ENCODE peak calls at places on chromosomes 3 and 15, in four cellular contexts. One of them, this sample, is unnamed. For H3K36me3, the result is how much of the 10 kb centered on the place peaks cover.

GRCh38 chr3:197950661-197951029 is 655 bp downstream of the RPL35A start:
- DNase-seq in lung: no peak
- DNase-seq in esophagus squamous epithelium: no peak
- DNase-seq in stomach: no peak
- DNase-seq in this sample: no peak

GRCh38 chr3:177523991-177524438 is 326.7 kb upstream of the TBL1XR1 start:
- DNase-seq in lung: no peak
- DNase-seq in esophagus squamous epithelium: no peak
- DNase-seq in stomach: no peak
- DNase-seq in this sample: no peak

GRCh38 chr3:150292891-150293290 is 115.2 kb upstream of the TSC22D2 start:
- DNase-seq in lung: no peak
- DNase-seq in esophagus squamous epithelium: no peak
- DNase-seq in stomach: no peak
- DNase-seq in this sample: no peak

GRCh38 chr3:174862666-174863065 is 3.5 kb downstream of the NAALADL2 start:
- DNase-seq in lung: no peak
- DNase-seq in esophagus squamous epithelium: no peak
- DNase-seq in stomach: peak
- DNase-seq in this sample: no peak

GRCh38 chr3:125150525-125151436 is 61.8 kb downstream of the SLC12A8 start:
- DNase-seq in lung: peak
- DNase-seq in esophagus squamous epithelium: no peak
- DNase-seq in stomach: peak
- DNase-seq in this sample: no peak

GRCh38 chr15:73346735-73347312 is 21.9 kb downstream of the HCN4 start:
- DNase-seq in lung: peak
- DNase-seq in esophagus squamous epithelium: no peak
- DNase-seq in stomach: peak
- DNase-seq in this sample: peak

GRCh38 chr3:126557415-126557745 is 1.4 kb downstream of the C3orf22 start:
- DNase-seq in lung: no peak
- DNase-seq in esophagus squamous epithelium: no peak
- DNase-seq in stomach: peak
- DNase-seq in this sample: no peak

GRCh38 chr15:91694131-91694828 is 159.2 kb upstream of the SLCO3A1 start:
- DNase-seq in lung: no peak
- DNase-seq in esophagus squamous epithelium: no peak
- DNase-seq in stomach: no peak
- DNase-seq in this sample: no peak

GRCh38 chr3:65618599-65618998 is 420.1 kb downstream of the MAGI1 start:
- DNase-seq in lung: no peak
- DNase-seq in esophagus squamous epithelium: no peak
- DNase-seq in stomach: no peak
- DNase-seq in this sample: no peak

GRCh38 chr3:65616563-65616962 is 422.2 kb downstream of the MAGI1 start:
- DNase-seq in lung: no peak
- DNase-seq in esophagus squamous epithelium: no peak
- DNase-seq in stomach: no peak
- DNase-seq in this sample: no peak

GRCh38 chr3:65615329-65615728 is 423.4 kb downstream of the MAGI1 start:
- DNase-seq in lung: no peak
- DNase-seq in esophagus squamous epithelium: no peak
- DNase-seq in stomach: no peak
- DNase-seq in this sample: no peak

GRCh38 chr3:65617787-65618186 is 420.9 kb downstream of the MAGI1 start:
- DNase-seq in lung: no peak
- DNase-seq in esophagus squamous epithelium: no peak
- DNase-seq in stomach: no peak
- DNase-seq in this sample: no peak

DNA sequence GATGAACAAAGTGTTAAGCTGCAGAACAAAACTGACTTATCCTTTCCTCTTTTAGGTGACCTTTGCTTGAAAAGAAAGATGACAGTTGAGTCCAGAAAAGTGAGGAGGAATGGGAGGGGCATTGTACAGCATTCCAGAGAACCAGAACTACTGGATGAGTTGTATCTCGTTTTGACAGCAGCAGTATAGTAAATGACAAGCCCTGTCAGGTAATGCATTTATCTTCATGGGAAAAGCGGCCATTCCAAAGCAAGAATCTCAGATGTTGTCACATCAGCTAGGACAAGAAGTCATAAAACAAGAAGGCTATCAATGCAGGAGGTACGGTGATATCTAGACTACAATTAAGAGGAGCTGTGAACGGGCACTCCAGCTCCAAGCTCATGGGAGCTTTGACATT is 421.5 kb downstream of the MAGI1 start:
- DNase-seq in lung: no peak
- DNase-seq in esophagus squamous epithelium: no peak
- DNase-seq in stomach: no peak
- DNase-seq in this sample: no peak
- H3K4me3 ChIP-seq in lung: no peak
- H3K4me3 ChIP-seq in esophagus squamous epithelium: no peak
- H3K4me3 ChIP-seq in stomach: no peak
- H3K4me3 ChIP-seq in this sample: no peak

DNA sequence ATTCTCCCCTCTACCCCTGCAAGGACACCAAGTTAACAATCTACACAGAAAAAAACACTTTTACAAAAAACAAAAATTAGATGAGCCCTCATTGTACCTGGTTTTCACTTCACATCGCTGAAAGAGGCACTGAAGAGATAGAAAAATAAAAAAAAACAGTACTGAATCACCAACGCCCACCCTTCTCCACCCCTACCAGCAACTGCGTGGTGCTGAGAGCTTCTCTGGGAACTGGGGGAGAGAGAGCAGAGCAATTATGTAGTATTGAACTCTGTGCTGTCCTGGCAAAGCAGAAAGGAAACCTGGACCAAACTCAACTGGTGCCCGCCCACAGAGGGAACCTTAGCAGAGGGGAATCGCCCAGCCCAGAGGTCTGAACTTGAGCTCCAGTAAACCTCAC is 44.6 kb downstream of the WDR49 start:
- DNase-seq in lung: no peak
- DNase-seq in esophagus squamous epithelium: no peak
- DNase-seq in stomach: no peak
- DNase-seq in this sample: no peak
- TF ChIP-seq CTCF in lung: no peak
- TF ChIP-seq CTCF in esophagus squamous epithelium: no peak
- TF ChIP-seq CTCF in stomach: no peak
- TF ChIP-seq CTCF in this sample: no peak

GRCh38 chr3:183987014-183987600 is 30.6 kb downstream of the ABCC5 start:
- DNase-seq in lung: no peak
- DNase-seq in esophagus squamous epithelium: no peak
- DNase-seq in stomach: no peak
- DNase-seq in this sample: no peak
- H3K36me3 ChIP-seq in lung: under half
- H3K36me3 ChIP-seq in esophagus squamous epithelium: under half
- H3K36me3 ChIP-seq in stomach: half or more
- H3K36me3 ChIP-seq in this sample: under half

GRCh38 chr3:31041161-31041978 is 146.9 kb upstream of the GADL1 start:
- DNase-seq in lung: no peak
- DNase-seq in esophagus squamous epithelium: no peak
- DNase-seq in stomach: no peak
- DNase-seq in this sample: peak
- H3K4me3 ChIP-seq in lung: no peak
- H3K4me3 ChIP-seq in esophagus squamous epithelium: no peak
- H3K4me3 ChIP-seq in stomach: no peak
- H3K4me3 ChIP-seq in this sample: no peak

GRCh38 chr15:62066663-62067447 is at the start of gene C2CD4A:
- DNase-seq in lung: peak
- DNase-seq in esophagus squamous epithelium: no peak
- DNase-seq in stomach: peak
- DNase-seq in this sample: no peak
- TF ChIP-seq CTCF in lung: no peak
- TF ChIP-seq CTCF in esophagus squamous epithelium: peak
- TF ChIP-seq CTCF in stomach: no peak
- TF ChIP-seq CTCF in this sample: peak

DNA sequence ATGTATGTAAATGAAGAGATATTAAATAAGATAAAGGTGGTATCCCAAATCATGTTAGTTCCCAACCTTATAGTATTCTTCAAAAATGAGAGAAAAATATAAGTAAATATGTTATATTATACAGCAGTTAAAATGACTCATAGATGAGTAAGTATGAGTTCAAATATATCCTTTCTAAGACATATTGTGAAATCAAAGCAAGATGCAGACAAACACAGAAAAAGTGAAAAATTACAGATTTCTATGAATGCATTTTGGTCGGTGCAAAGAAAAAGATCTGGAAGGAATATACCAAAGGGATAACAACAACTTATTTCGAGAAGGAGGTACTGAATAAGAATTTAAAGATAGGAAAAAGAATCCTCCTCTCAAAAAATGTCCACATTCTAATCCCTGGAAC is 181.2 kb upstream of the TTC14 start:
- DNase-seq in lung: no peak
- DNase-seq in esophagus squamous epithelium: no peak
- DNase-seq in stomach: no peak
- DNase-seq in this sample: no peak
- H3K36me3 ChIP-seq in lung: under half
- H3K36me3 ChIP-seq in esophagus squamous epithelium: under half
- H3K36me3 ChIP-seq in stomach: under half
- H3K36me3 ChIP-seq in this sample: under half

GRCh38 chr15:47961401-47962090 is 159.2 kb upstream of the SLC24A5 start:
- DNase-seq in lung: no peak
- DNase-seq in esophagus squamous epithelium: no peak
- DNase-seq in stomach: no peak
- DNase-seq in this sample: no peak
- H3K4me3 ChIP-seq in lung: no peak
- H3K4me3 ChIP-seq in esophagus squamous epithelium: no peak
- H3K4me3 ChIP-seq in stomach: no peak
- H3K4me3 ChIP-seq in this sample: no peak

This sample was measured in kidney epithelial cell.